ENCODE peak calls at places on chromosomes 1 and 21, in seven cellular contexts. H, V, D, U, L, B and G are unnamed samples.

GRCh38 chr1:209622841-209623829 is 29.1 kb downstream of the LAMB3 start:
- DNase-seq in H (no peak), V (no peak), L (no peak), B (no peak), U (no peak), D (no peak), G (no peak)

GRCh38 chr1:244865028-244865371 is 657 bp upstream of the HNRNPU start:
- DNase-seq in V (no peak), U (peak; percentile 41), H (no peak), D (no peak), B (peak; percentile 46), L (no peak), G (no peak)

GRCh38 chr1:9404541-9404940 is 111.8 kb downstream of the SPSB1 start:
- DNase-seq in U (no peak), B (no peak), V (no peak), H (no peak), L (no peak), D (no peak), G (no peak)

GRCh38 chr1:187477103-187477502 is 648.4 kb downstream of the PLA2G4A start:
- DNase-seq in B (no peak), D (no peak), V (no peak), H (no peak), U (no peak), L (no peak), G (no peak)

GRCh38 chr1:30395631-30396030 is 327.8 kb downstream of the MATN1 start:
- DNase-seq in L (no peak), H (no peak), B (no peak), D (no peak), V (no peak), U (no peak), G (no peak)

GRCh38 chr1:57966751-57967406 is 543.0 kb upstream of the DAB1 start:
- DNase-seq in U (peak; percentile 49), D (no peak), L (no peak), B (no peak), H (no peak), V (peak; percentile 2), G (peak; percentile 58)

GRCh38 chr1:117685936-117686806 is 80.3 kb downstream of the TENT5C start:
- DNase-seq in D (no peak), L (no peak), V (no peak), U (no peak), B (peak; percentile 33), H (no peak), G (no peak)

GRCh38 chr21:36661511-36662309 is 37.2 kb upstream of the SIM2 start:
- DNase-seq in V (peak; percentile 39), B (no peak), L (peak; percentile 40), D (no peak), U (peak; percentile 36), H (no peak), G (no peak)